ENCODE peak calls at places on chromosomes 4 and X, in four cellular contexts. R, V, T and W are unnamed samples.

GRCh38 chr4:36041340-36041739 is 203.0 kb downstream of the ARAP2 start:
- DNase-seq in R (no peak), V (no peak), T (no peak), W (no peak)

GRCh38 chrX:107576841-107577240 is 51.5 kb upstream of the PRPS1 start:
- DNase-seq in R (no peak), V (no peak), T (no peak), W (no peak)

GRCh38 chr4:163415668-163416067 is 57.9 kb downstream of the TKTL2 start:
- DNase-seq in R (no peak), V (no peak), T (no peak), W (no peak)

GRCh38 chr4:98181815-98182214 is 38.5 kb upstream of the STPG2 start:
- DNase-seq in R (no peak), V (no peak), T (peak; percentile 67), W (no peak)

GRCh38 chr4:103493450-103494159 is 226.2 kb downstream of the TACR3 start:
- DNase-seq in R (no peak), V (no peak), T (peak; percentile 63), W (no peak)

GRCh38 chrX:74421181-74422028 is at the start of gene SLC16A2:
- DNase-seq in R (no peak), V (peak; percentile 73), T (peak; percentile 68), W (peak; percentile 75)

GRCh38 chr4:61545902-61546498 is 345.9 kb downstream of the ADGRL3 start:
- DNase-seq in R (no peak), V (no peak), T (peak; percentile 54), W (no peak)

GRCh38 chrX:134548257-134548732 is 88.3 kb downstream of the HPRT1 start:
- DNase-seq in R (no peak), V (no peak), T (no peak), W (no peak)

GRCh38 chr4:5524900-5525299 is 183.5 kb downstream of the EVC2 start:
- DNase-seq in R (no peak), V (no peak), T (no peak), W (no peak)

GRCh38 chr4:98838977-98839618 is 89.8 kb downstream of the EIF4E start:
- DNase-seq in R (no peak), V (no peak), T (peak; percentile 34), W (no peak)

GRCh38 chrX:1487401-1487800 is 34.7 kb upstream of the ASMTL start:
- DNase-seq in R (no peak), V (peak; percentile 27), T (no peak), W (no peak)

GRCh38 chrX:13254076-13254785 is 65.6 kb downstream of the ATXN3L start:
- DNase-seq in R (no peak), V (no peak), T (peak; percentile 67), W (no peak)

GRCh38 chr4:3447431-3448395 is 5.9 kb downstream of the HGFAC start:
- DNase-seq in R (no peak), V (no peak), T (no peak), W (no peak)

GRCh38 chrX:150255441-150256296 is 107.4 kb upstream of the MAMLD1 start:
- DNase-seq in R (no peak), V (no peak), T (no peak), W (no peak)

GRCh38 chr4:155950461-155950860 is 3.2 kb downstream of the CTSO start:
- DNase-seq in R (no peak), V (no peak), T (no peak), W (no peak)

GRCh38 chr4:105619193-105619931 is 66.9 kb downstream of the ARHGEF38 start:
- DNase-seq in R (no peak), V (peak; percentile 54), T (no peak), W (no peak)

GRCh38 chrX:139823806-139824205 is 109.0 kb downstream of the ATP11C start:
- DNase-seq in R (no peak), V (no peak), T (peak; percentile 44), W (no peak)

GRCh38 chr4:103012594-103012993 is 6.9 kb downstream of the SLC9B1 start:
- DNase-seq in R (no peak), V (no peak), T (no peak), W (no peak)

GRCh38 chrX:28158019-28158777 is 176.9 kb upstream of the DCAF8L1 start:
- DNase-seq in R (no peak), V (no peak), T (no peak), W (no peak)

GRCh38 chr4:145804134-145804533 is 124.2 kb downstream of the C4orf51 start:
- DNase-seq in R (no peak), V (peak; percentile 54), T (peak; percentile 95), W (no peak)

GRCh38 chr4:175971393-175972179 is 94.1 kb upstream of the WDR17 start:
- DNase-seq in R (no peak), V (no peak), T (no peak), W (no peak)